ENCODE peak calls at places on chromosome X, in nine cellular contexts. P is GM10248; X is foreskin keratinocyte; A is T follicular helper cell; C is fibroblast of the aortic adventitia; F is stimulated activated effector memory CD8-positive, alpha-beta T cell treated with anti-CD3 and anti-CD28 coated beads, Interleukin-12 subunit alpha, Interleukin-12 subunit beta, amount 100 ng/mL, for 72 hours; M is H54; R is iris pigment epithelial cell; U is stimulated activated CD4-positive, alpha-beta T cell treated with anti-CD3 and anti-CD28 coated beads, Interleukin-4, amount 100 ng/mL, for 48 hours. J is an unnamed sample.

GRCh38 chrX:275967-276587 is 5.1 kb upstream of the PLCXD1 start:
- DNase-seq in U (peak), A (peak), F (peak), P (peak), R (no peak), C (peak), M (peak), X (no peak), J (no peak)

GRCh38 chrX:56978172-56978571 is 17.2 kb downstream of the SPIN3 start:
- DNase-seq in M (no peak), P (peak), X (peak), F (no peak), C (peak), R (peak), U (peak), A (peak), J (peak)

GRCh38 chrX:129744881-129745321 is 6.1 kb downstream of the XPNPEP2 start:
- DNase-seq in X (no peak), R (no peak), M (no peak), F (no peak), C (no peak), A (no peak), U (no peak), P (no peak), J (no peak)

GRCh38 chrX:134374294-134374693 is 85.7 kb upstream of the HPRT1 start:
- DNase-seq in U (no peak), P (no peak), C (peak), M (no peak), X (no peak), A (no peak), R (no peak), F (no peak), J (peak)

GRCh38 chrX:130575831-130576404 is 174.1 kb downstream of the RBMX2 start:
- DNase-seq in R (peak), U (peak), F (no peak), X (no peak), M (peak), A (no peak), C (peak), P (peak), J (peak)

GRCh38 chrX:120697053-120697452 is 67.2 kb upstream of the C1GALT1C1 start:
- DNase-seq in X (no peak), A (peak), C (no peak), U (no peak), F (peak), P (no peak), R (no peak), M (no peak), J (peak)

GRCh38 chrX:124679199-124679598 is 332.8 kb downstream of the SH2D1A start:
- DNase-seq in A (no peak), X (no peak), R (no peak), M (no peak), P (no peak), C (no peak), F (no peak), U (no peak), J (no peak)

GRCh38 chrX:111262086-111262485 is 8.2 kb downstream of the CAPN6 start:
- DNase-seq in R (peak), M (no peak), A (no peak), C (no peak), X (no peak), F (no peak), U (no peak), P (no peak), J (no peak)

GRCh38 chrX:19019996-19020395 is 36.1 kb upstream of the PHKA2 start:
- DNase-seq in X (no peak), F (no peak), M (no peak), U (no peak), P (no peak), R (peak), A (no peak), C (no peak), J (no peak)

GRCh38 chrX:104310084-104310483 is 55.4 kb upstream of the ESX1 start:
- DNase-seq in R (peak), F (no peak), M (no peak), X (no peak), P (no peak), U (no peak), A (no peak), C (peak), J (no peak)

GRCh38 chrX:19740744-19741143 is 146.7 kb downstream of the SH3KBP1 start:
- DNase-seq in P (no peak), U (no peak), A (no peak), M (no peak), R (no peak), X (no peak), F (no peak), C (no peak), J (no peak)